ENCODE peak calls at places on chromosomes 6 and 20, in seven cellular contexts. A is NCI-H2029, I is upper lobe of right lung, S is foreskin fibroblast, V is sigmoid colon, J is anterior cingulate cortex, Y is WTC11. L is an unnamed sample.

GRCh38 chr20:25203891-25204320 is 8.4 kb downstream of the ENTPD6 start:
- DNase-seq in Y (no peak), J (no peak), I (no peak), S (no peak), A (no peak), V (no peak), L (no peak)

GRCh38 chr6:16918586-16918985 is 157.3 kb upstream of the ATXN1 start:
- DNase-seq in Y (no peak), S (no peak), V (no peak), I (no peak), J (no peak), A (no peak), L (no peak)

GRCh38 chr20:50725722-50726000 is 5.7 kb upstream of the PARD6B start:
- DNase-seq in J (no peak), Y (no peak), V (no peak), S (no peak), A (no peak), I (no peak), L (no peak)

GRCh38 chr20:20410678-20411077 is 42.8 kb downstream of the INSM1 start:
- DNase-seq in V (no peak), Y (peak), S (no peak), J (peak), A (peak), I (no peak), L (no peak)

GRCh38 chr6:43780293-43780692 is 10.3 kb downstream of the VEGFA start:
- DNase-seq in J (no peak), S (no peak), A (no peak), V (no peak), Y (no peak), I (no peak), L (no peak)

GRCh38 chr6:135600086-135600702 is 102.7 kb upstream of the AHI1 start:
- DNase-seq in Y (no peak), I (no peak), V (no peak), A (peak), J (no peak), S (no peak), L (no peak)

GRCh38 chr6:33008944-33009861 is at the start of gene HLA-DOA:
- DNase-seq in I (no peak), A (no peak), Y (peak), J (no peak), V (no peak), S (no peak), L (peak)

GRCh38 chr6:89145962-89146747 is at the start of gene PM20D2:
- DNase-seq in Y (peak), V (peak), S (peak), I (peak), J (peak), A (peak), L (peak)

GRCh38 chr20:24782801-24783630 is 166.1 kb upstream of the CST7 start:
- DNase-seq in Y (peak), S (no peak), A (no peak), V (peak), J (no peak), I (peak), L (no peak)

GRCh38 chr20:24328901-24329300 is 140.5 kb upstream of the SYNDIG1 start:
- DNase-seq in V (no peak), J (no peak), I (no peak), S (peak), A (no peak), Y (no peak), L (peak)

GRCh38 chr20:48951041-48951440 is 29.5 kb downstream of the ARFGEF2 start:
- DNase-seq in Y (no peak), J (no peak), I (no peak), V (no peak), A (no peak), S (no peak), L (no peak)

GRCh38 chr6:142819603-142820335 is 125.2 kb downstream of the HIVEP2 start:
- DNase-seq in Y (no peak), S (no peak), J (no peak), A (peak), V (no peak), I (no peak), L (peak)

GRCh38 chr6:109379706-109380105 is 2.6 kb downstream of the CD164 start:
- DNase-seq in S (peak), A (no peak), I (no peak), J (no peak), V (no peak), Y (no peak), L (peak)

GRCh38 chr6:32177182-32177787 is 920 bp upstream of the RNF5 start:
- DNase-seq in Y (peak), I (no peak), J (no peak), S (peak), V (peak), A (no peak), L (no peak)

GRCh38 chr20:11917663-11918062 is at the start of gene BTBD3:
- DNase-seq in V (peak), J (peak), I (no peak), Y (no peak), A (peak), S (peak), L (peak)

GRCh38 chr6:150267686-150268561 is 100.9 kb upstream of the IYD start:
- DNase-seq in A (no peak), S (peak), Y (no peak), J (no peak), I (no peak), V (no peak), L (peak)

GRCh38 chr6:4645713-4646356 is 130.4 kb upstream of the CDYL start:
- DNase-seq in I (no peak), V (no peak), A (no peak), Y (peak), J (no peak), S (no peak), L (no peak)

GRCh38 chr6:151387581-151387980 is 3.8 kb downstream of the ZBTB2 start:
- DNase-seq in V (no peak), Y (no peak), I (no peak), S (peak), J (no peak), A (no peak), L (peak)

GRCh38 chr6:44262467-44263356 is 2.6 kb downstream of the NFKBIE start:
- DNase-seq in I (no peak), Y (no peak), A (no peak), S (no peak), V (no peak), J (no peak), L (no peak)

GRCh38 chr6:117270121-117270959 is 5.0 kb downstream of the VGLL2 start:
- DNase-seq in V (no peak), A (no peak), S (no peak), J (no peak), I (no peak), Y (peak), L (no peak)

GRCh38 chr6:53417141-53417540 is 68.4 kb upstream of the ELOVL5 start:
- DNase-seq in A (no peak), S (no peak), I (no peak), Y (no peak), V (no peak), J (no peak), L (no peak)

GRCh38 chr20:19889011-19889953 is 127.9 kb upstream of the NAA20 start:
- DNase-seq in Y (no peak), S (no peak), I (no peak), J (peak), V (peak), A (peak), L (peak)

GRCh38 chr6:48584846-48585245 is 473.8 kb upstream of the PTCHD4 start:
- DNase-seq in A (no peak), J (no peak), I (no peak), S (no peak), Y (no peak), V (no peak), L (no peak)

GRCh38 chr6:125294036-125294435 is 7.7 kb downstream of the HDDC2 start:
- DNase-seq in A (peak), V (no peak), I (no peak), S (no peak), Y (no peak), J (no peak), L (no peak)

GRCh38 chr6:42352856-42353564 is 98.7 kb downstream of the TRERF1 start:
- DNase-seq in A (no peak), Y (no peak), I (no peak), V (no peak), S (peak), J (no peak), L (peak)

GRCh38 chr20:10565191-10565921 is 108.4 kb downstream of the JAG1 start:
- DNase-seq in I (no peak), A (no peak), Y (no peak), V (no peak), S (peak), J (no peak), L (peak)

GRCh38 chr20:25178563-25179438 is 16.7 kb upstream of the ENTPD6 start:
- DNase-seq in J (no peak), Y (no peak), I (peak), A (peak), S (peak), V (peak), L (peak)

GRCh38 chr6:10417681-10418104 is 2.8 kb upstream of the TFAP2A start:
- DNase-seq in Y (peak), S (no peak), A (no peak), V (no peak), J (no peak), I (no peak), L (no peak)

GRCh38 chr6:36997811-36998722 is 7.4 kb upstream of the FGD2 start:
- DNase-seq in V (peak), J (peak), I (peak), Y (no peak), A (peak), S (no peak), L (no peak)

GRCh38 chr20:25529295-25529951 is 55.9 kb downstream of the NINL start:
- DNase-seq in S (no peak), A (no peak), I (no peak), Y (no peak), V (no peak), J (no peak), L (no peak)

GRCh38 chr6:149217466-149217888 is 100.0 kb upstream of the TAB2 start:
- DNase-seq in I (no peak), J (no peak), S (no peak), Y (no peak), A (no peak), V (no peak), L (no peak)

GRCh38 chr20:45781391-45781931 is 10.2 kb downstream of the WFDC3 start:
- DNase-seq in A (no peak), V (no peak), J (no peak), S (peak), Y (no peak), I (no peak), L (peak)

GRCh38 chr20:54431545-54431944 is 43.8 kb upstream of the DOK5 start:
- DNase-seq in V (no peak), J (no peak), Y (no peak), S (peak), A (peak), I (no peak), L (peak)

GRCh38 chr20:11181964-11182363 is 508.2 kb upstream of the JAG1 start:
- DNase-seq in A (no peak), J (no peak), I (no peak), S (no peak), V (no peak), Y (no peak), L (no peak)

GRCh38 chr6:4091926-4092325 is 13.0 kb upstream of the FAM217A start:
- DNase-seq in I (no peak), A (no peak), S (no peak), J (no peak), Y (no peak), V (no peak), L (no peak)

GRCh38 chr20:34364013-34364382 is 925 bp downstream of the ITCH start:
- DNase-seq in I (no peak), Y (no peak), J (no peak), A (no peak), S (no peak), V (no peak), L (peak)

GRCh38 chr6:138400326-138400725 is 3.7 kb upstream of the HEBP2 start:
- DNase-seq in Y (no peak), A (no peak), V (no peak), I (no peak), J (no peak), S (no peak), L (peak)

GRCh38 chr6:156828280-156828703 is 51.1 kb downstream of the ARID1B start:
- DNase-seq in I (no peak), S (peak), V (no peak), A (no peak), Y (no peak), J (no peak), L (peak)

GRCh38 chr20:34215711-34216381 is 25.4 kb upstream of the ASIP start:
- DNase-seq in Y (peak), I (peak), J (peak), V (peak), A (peak), S (peak), L (peak)